ENCODE peak calls at places on chromosomes 5 and 9, in six cellular contexts. One of them, this sample, is unnamed.

GRCh38 chr5:469752-470483 is 26.9 kb downstream of the EXOC3 start:
- DNase-seq in RWPE1: no peak
- DNase-seq in Calu3: no peak
- DNase-seq in GM23338: no peak
- DNase-seq in endodermal cell: peak; percentile 39
- DNase-seq in heart left ventricle: no peak
- DNase-seq in this sample: no peak

GRCh38 chr5:140324041-140324833 is 21.3 kb upstream of the PFDN1 start:
- DNase-seq in endodermal cell: peak; percentile 84
- DNase-seq in heart left ventricle: no peak
- DNase-seq in RWPE1: no peak
- DNase-seq in GM23338: no peak
- DNase-seq in Calu3: no peak
- DNase-seq in this sample: no peak

GRCh38 chr5:119274767-119275130 is 81.1 kb upstream of the TNFAIP8 start:
- DNase-seq in Calu3: no peak
- DNase-seq in endodermal cell: no peak
- DNase-seq in heart left ventricle: no peak
- DNase-seq in GM23338: no peak
- DNase-seq in RWPE1: peak; percentile 63
- DNase-seq in this sample: peak; percentile 80

GRCh38 chr5:68924490-68925145 is 169.2 kb upstream of the SLC30A5 start:
- DNase-seq in endodermal cell: no peak
- DNase-seq in RWPE1: no peak
- DNase-seq in GM23338: no peak
- DNase-seq in Calu3: peak; percentile 75
- DNase-seq in heart left ventricle: peak; percentile 8
- DNase-seq in this sample: peak; percentile 50

GRCh38 chr9:127222388-127223095 is 42.0 kb upstream of the GARNL3 start:
- DNase-seq in endodermal cell: peak; percentile 11
- DNase-seq in heart left ventricle: no peak
- DNase-seq in GM23338: no peak
- DNase-seq in RWPE1: no peak
- DNase-seq in Calu3: no peak
- DNase-seq in this sample: no peak

GRCh38 chr5:33494476-33494875 is 53.7 kb downstream of the TARS1 start:
- DNase-seq in GM23338: no peak
- DNase-seq in heart left ventricle: no peak
- DNase-seq in Calu3: no peak
- DNase-seq in RWPE1: no peak
- DNase-seq in endodermal cell: no peak
- DNase-seq in this sample: no peak

GRCh38 chr5:140690941-140691924 is at the start of the genes HARS1 and HARS2:
- DNase-seq in GM23338: peak; percentile 98
- DNase-seq in endodermal cell: peak; percentile 97
- DNase-seq in heart left ventricle: peak; percentile 89
- DNase-seq in Calu3: peak; percentile 93
- DNase-seq in RWPE1: peak; percentile 98
- DNase-seq in this sample: peak; percentile 99

GRCh38 chr5:11407553-11408145 is 496.6 kb downstream of the CTNND2 start:
- DNase-seq in GM23338: no peak
- DNase-seq in Calu3: no peak
- DNase-seq in heart left ventricle: no peak
- DNase-seq in RWPE1: no peak
- DNase-seq in endodermal cell: no peak
- DNase-seq in this sample: no peak

GRCh38 chr9:74887041-74887980 is at the start of gene TRPM6:
- DNase-seq in GM23338: peak; percentile 83
- DNase-seq in endodermal cell: peak; percentile 91
- DNase-seq in Calu3: peak; percentile 54
- DNase-seq in heart left ventricle: peak; percentile 77
- DNase-seq in RWPE1: peak; percentile 59
- DNase-seq in this sample: peak; percentile 87

GRCh38 chr5:135222171-135222681 is 176.8 kb downstream of the MACROH2A1 start:
- DNase-seq in Calu3: no peak
- DNase-seq in GM23338: no peak
- DNase-seq in endodermal cell: peak; percentile 35
- DNase-seq in RWPE1: peak; percentile 22
- DNase-seq in heart left ventricle: peak; percentile 2
- DNase-seq in this sample: no peak

GRCh38 chr5:141869514-141869913 is 8.7 kb downstream of the PCDH1 start:
- DNase-seq in GM23338: no peak
- DNase-seq in endodermal cell: peak; percentile 43
- DNase-seq in RWPE1: peak; percentile 76
- DNase-seq in heart left ventricle: peak; percentile 2
- DNase-seq in Calu3: peak; percentile 89
- DNase-seq in this sample: no peak

GRCh38 chr5:68405026-68405684 is 189.6 kb downstream of the PIK3R1 start:
- DNase-seq in RWPE1: peak; percentile 45
- DNase-seq in heart left ventricle: no peak
- DNase-seq in endodermal cell: no peak
- DNase-seq in Calu3: peak; percentile 12
- DNase-seq in GM23338: no peak
- DNase-seq in this sample: peak; percentile 58

GRCh38 chr5:55538621-55539020 is 3.9 kb upstream of the PLPP1 start:
- DNase-seq in heart left ventricle: no peak
- DNase-seq in RWPE1: no peak
- DNase-seq in Calu3: no peak
- DNase-seq in GM23338: no peak
- DNase-seq in endodermal cell: no peak
- DNase-seq in this sample: no peak

GRCh38 chr5:53031695-53032096 is 42.5 kb downstream of the ITGA2 start:
- DNase-seq in Calu3: peak; percentile 31
- DNase-seq in RWPE1: peak; percentile 55
- DNase-seq in GM23338: no peak
- DNase-seq in heart left ventricle: no peak
- DNase-seq in endodermal cell: no peak
- DNase-seq in this sample: peak; percentile 78

GRCh38 chr5:57366744-57367143 is 115.9 kb downstream of the ACTBL2 start:
- DNase-seq in GM23338: no peak
- DNase-seq in endodermal cell: no peak
- DNase-seq in Calu3: peak; percentile 51
- DNase-seq in heart left ventricle: no peak
- DNase-seq in RWPE1: peak; percentile 91
- DNase-seq in this sample: peak; percentile 45

GRCh38 chr5:141192110-141192725 is at the start of gene PCDHB10:
- DNase-seq in GM23338: peak; percentile 90
- DNase-seq in RWPE1: no peak
- DNase-seq in heart left ventricle: no peak
- DNase-seq in endodermal cell: peak; percentile 92
- DNase-seq in Calu3: peak; percentile 59
- DNase-seq in this sample: peak; percentile 60

GRCh38 chr5:164065266-164065665 is 559.8 kb downstream of the MAT2B start:
- DNase-seq in RWPE1: no peak
- DNase-seq in heart left ventricle: no peak
- DNase-seq in endodermal cell: no peak
- DNase-seq in Calu3: no peak
- DNase-seq in GM23338: no peak
- DNase-seq in this sample: no peak

GRCh38 chr5:75551471-75551870 is 39.8 kb downstream of the POLK start:
- DNase-seq in GM23338: no peak
- DNase-seq in Calu3: no peak
- DNase-seq in RWPE1: no peak
- DNase-seq in heart left ventricle: no peak
- DNase-seq in endodermal cell: no peak
- DNase-seq in this sample: no peak

GRCh38 chr5:168884040-168884439 is 304.9 kb upstream of the PANK3 start:
- DNase-seq in RWPE1: no peak
- DNase-seq in GM23338: no peak
- DNase-seq in heart left ventricle: no peak
- DNase-seq in endodermal cell: no peak
- DNase-seq in Calu3: no peak
- DNase-seq in this sample: no peak

GRCh38 chr9:91176426-91176825 is 185.3 kb downstream of the AUH start:
- DNase-seq in Calu3: no peak
- DNase-seq in endodermal cell: peak; percentile 16
- DNase-seq in GM23338: no peak
- DNase-seq in heart left ventricle: no peak
- DNase-seq in RWPE1: no peak
- DNase-seq in this sample: no peak

GRCh38 chr5:6377121-6377520 is 1.2 kb downstream of the MED10 start:
- DNase-seq in heart left ventricle: no peak
- DNase-seq in RWPE1: no peak
- DNase-seq in Calu3: no peak
- DNase-seq in endodermal cell: peak; percentile 33
- DNase-seq in GM23338: no peak
- DNase-seq in this sample: no peak

GRCh38 chr5:16626696-16627264 is 10.0 kb upstream of the RETREG1 start:
- DNase-seq in GM23338: no peak
- DNase-seq in Calu3: no peak
- DNase-seq in heart left ventricle: no peak
- DNase-seq in endodermal cell: no peak
- DNase-seq in RWPE1: no peak
- DNase-seq in this sample: peak; percentile 17

GRCh38 chr5:50717615-50718014 is 51.2 kb downstream of the PARP8 start:
- DNase-seq in GM23338: no peak
- DNase-seq in RWPE1: no peak
- DNase-seq in Calu3: no peak
- DNase-seq in heart left ventricle: no peak
- DNase-seq in endodermal cell: no peak
- DNase-seq in this sample: no peak

GRCh38 chr9:135474915-135475314 is 4.7 kb upstream of the PPP1R26 start:
- DNase-seq in heart left ventricle: no peak
- DNase-seq in Calu3: no peak
- DNase-seq in RWPE1: peak; percentile 38
- DNase-seq in endodermal cell: peak; percentile 89
- DNase-seq in GM23338: peak; percentile 83
- DNase-seq in this sample: no peak

GRCh38 chr5:179123109-179123426 is 62.9 kb downstream of the ZNF354C start:
- DNase-seq in endodermal cell: peak; percentile 28
- DNase-seq in Calu3: no peak
- DNase-seq in heart left ventricle: no peak
- DNase-seq in GM23338: no peak
- DNase-seq in RWPE1: no peak
- DNase-seq in this sample: no peak

GRCh38 chr9:113659740-113660139 is 196.2 kb downstream of the RGS3 start:
- DNase-seq in GM23338: no peak
- DNase-seq in Calu3: no peak
- DNase-seq in RWPE1: no peak
- DNase-seq in endodermal cell: peak; percentile 31
- DNase-seq in heart left ventricle: no peak
- DNase-seq in this sample: no peak

GRCh38 chr5:100901851-100902341 is 1.2 kb downstream of the ST8SIA4 start:
- DNase-seq in GM23338: peak; percentile 2
- DNase-seq in RWPE1: no peak
- DNase-seq in Calu3: no peak
- DNase-seq in heart left ventricle: peak; percentile 59
- DNase-seq in endodermal cell: peak; percentile 68
- DNase-seq in this sample: peak; percentile 33

GRCh38 chr9:33065157-33066076 is 11.1 kb downstream of the SMU1 start:
- DNase-seq in Calu3: no peak
- DNase-seq in RWPE1: no peak
- DNase-seq in heart left ventricle: no peak
- DNase-seq in endodermal cell: no peak
- DNase-seq in GM23338: no peak
- DNase-seq in this sample: no peak

GRCh38 chr5:7179364-7179763 is 216.6 kb upstream of the ADCY2 start:
- DNase-seq in Calu3: no peak
- DNase-seq in heart left ventricle: no peak
- DNase-seq in GM23338: no peak
- DNase-seq in RWPE1: no peak
- DNase-seq in endodermal cell: no peak
- DNase-seq in this sample: no peak

GRCh38 chr5:80463269-80463668 is 24.6 kb upstream of the FAM151B start:
- DNase-seq in Calu3: no peak
- DNase-seq in endodermal cell: no peak
- DNase-seq in heart left ventricle: no peak
- DNase-seq in RWPE1: no peak
- DNase-seq in GM23338: no peak
- DNase-seq in this sample: no peak

GRCh38 chr5:62199792-62200716 is 106.0 kb upstream of the KIF2A start:
- DNase-seq in GM23338: no peak
- DNase-seq in endodermal cell: no peak
- DNase-seq in Calu3: no peak
- DNase-seq in heart left ventricle: no peak
- DNase-seq in RWPE1: no peak
- DNase-seq in this sample: no peak

GRCh38 chr9:129481824-129482511 is 138.9 kb downstream of the C9orf50 start:
- DNase-seq in RWPE1: no peak
- DNase-seq in Calu3: no peak
- DNase-seq in GM23338: peak; percentile 51
- DNase-seq in endodermal cell: peak; percentile 71
- DNase-seq in heart left ventricle: peak; percentile 76
- DNase-seq in this sample: peak; percentile 38

GRCh38 chr9:10251490-10251889 is 361.3 kb downstream of the PTPRD start:
- DNase-seq in heart left ventricle: no peak
- DNase-seq in GM23338: no peak
- DNase-seq in Calu3: no peak
- DNase-seq in endodermal cell: no peak
- DNase-seq in RWPE1: peak; percentile 61
- DNase-seq in this sample: peak; percentile 49

GRCh38 chr5:119322948-119323629 is 32.7 kb upstream of the TNFAIP8 start:
- DNase-seq in Calu3: no peak
- DNase-seq in RWPE1: no peak
- DNase-seq in endodermal cell: no peak
- DNase-seq in GM23338: no peak
- DNase-seq in heart left ventricle: no peak
- DNase-seq in this sample: peak; percentile 54

GRCh38 chr9:111632695-111633388 is 1.7 kb downstream of the DNAJC25 start:
- DNase-seq in heart left ventricle: no peak
- DNase-seq in Calu3: no peak
- DNase-seq in RWPE1: no peak
- DNase-seq in endodermal cell: no peak
- DNase-seq in GM23338: no peak
- DNase-seq in this sample: no peak
- TF ChIP-seq CTCF in heart left ventricle: no peak
- TF ChIP-seq CTCF in Calu3: no peak
- TF ChIP-seq CTCF in RWPE1: no peak
- TF ChIP-seq CTCF in endodermal cell: no peak
- TF ChIP-seq CTCF in GM23338: no peak
- TF ChIP-seq CTCF in this sample: no peak

GRCh38 chr5:72633041-72633445 is 125.8 kb upstream of the ZNF366 start:
- DNase-seq in GM23338: no peak
- DNase-seq in RWPE1: no peak
- DNase-seq in Calu3: no peak
- DNase-seq in heart left ventricle: no peak
- DNase-seq in endodermal cell: no peak
- DNase-seq in this sample: no peak
- TF ChIP-seq CTCF in GM23338: no peak
- TF ChIP-seq CTCF in RWPE1: no peak
- TF ChIP-seq CTCF in Calu3: no peak
- TF ChIP-seq CTCF in heart left ventricle: no peak
- TF ChIP-seq CTCF in endodermal cell: no peak
- TF ChIP-seq CTCF in this sample: no peak

GRCh38 chr9:22009563-22009867 is 410 bp upstream of the CDKN2B start:
- DNase-seq in Calu3: no peak
- DNase-seq in RWPE1: no peak
- DNase-seq in endodermal cell: no peak
- DNase-seq in GM23338: no peak
- DNase-seq in heart left ventricle: no peak
- DNase-seq in this sample: no peak
- TF ChIP-seq CTCF in Calu3: no peak
- TF ChIP-seq CTCF in RWPE1: no peak
- TF ChIP-seq CTCF in endodermal cell: no peak
- TF ChIP-seq CTCF in GM23338: no peak
- TF ChIP-seq CTCF in heart left ventricle: no peak
- TF ChIP-seq CTCF in this sample: no peak

GRCh38 chr5:107067391-107067790 is 603.3 kb downstream of the EFNA5 start:
- DNase-seq in Calu3: no peak
- DNase-seq in heart left ventricle: peak; percentile 8
- DNase-seq in GM23338: peak; percentile 36
- DNase-seq in RWPE1: no peak
- DNase-seq in endodermal cell: peak; percentile 65
- DNase-seq in this sample: no peak
- TF ChIP-seq CTCF in Calu3: no peak
- TF ChIP-seq CTCF in heart left ventricle: peak; percentile 22
- TF ChIP-seq CTCF in GM23338: peak; percentile 52
- TF ChIP-seq CTCF in RWPE1: no peak
- TF ChIP-seq CTCF in endodermal cell: peak; percentile 14
- TF ChIP-seq CTCF in this sample: no peak

This sample was measured in MCF 10A.